ENCODE peak calls at places on chromosomes 11 and 22, in seven cellular contexts. One of them, this sample, is unnamed.

GRCh38 chr11:116371146-116371545 is 401.6 kb downstream of the BUD13 start:
- DNase-seq in HL-60: no peak
- DNase-seq in AG09319: no peak
- DNase-seq in nucleus accumbens: no peak
- DNase-seq in activated CD4-positive, alpha-beta T cell treated with anti-CD3 and anti-CD28 coated beads for 4 hours: no peak
- DNase-seq in AG10803: no peak
- DNase-seq in activated effector memory CD4-positive, alpha-beta T cell treated with anti-CD3 and anti-CD28 coated beads, Interleukin-2, amount 50 U/mL, for 16 hours: no peak
- DNase-seq in this sample: no peak

GRCh38 chr22:23218867-23219251 is 38.5 kb downstream of the BCR start:
- DNase-seq in HL-60: no peak
- DNase-seq in AG09319: no peak
- DNase-seq in nucleus accumbens: no peak
- DNase-seq in activated CD4-positive, alpha-beta T cell treated with anti-CD3 and anti-CD28 coated beads for 4 hours: no peak
- DNase-seq in AG10803: peak; percentile 36
- DNase-seq in activated effector memory CD4-positive, alpha-beta T cell treated with anti-CD3 and anti-CD28 coated beads, Interleukin-2, amount 50 U/mL, for 16 hours: no peak
- DNase-seq in this sample: no peak

GRCh38 chr11:46529086-46529905 is 64.5 kb downstream of the AMBRA1 start:
- DNase-seq in HL-60: peak; percentile 38
- DNase-seq in AG09319: peak; percentile 11
- DNase-seq in nucleus accumbens: peak; percentile 24
- DNase-seq in activated CD4-positive, alpha-beta T cell treated with anti-CD3 and anti-CD28 coated beads for 4 hours: peak; percentile 76
- DNase-seq in AG10803: peak; percentile 51
- DNase-seq in activated effector memory CD4-positive, alpha-beta T cell treated with anti-CD3 and anti-CD28 coated beads, Interleukin-2, amount 50 U/mL, for 16 hours: peak; percentile 88
- DNase-seq in this sample: peak; percentile 90

GRCh38 chr22:18152519-18152918 is 2.5 kb downstream of the USP18 start:
- DNase-seq in HL-60: no peak
- DNase-seq in AG09319: no peak
- DNase-seq in nucleus accumbens: no peak
- DNase-seq in activated CD4-positive, alpha-beta T cell treated with anti-CD3 and anti-CD28 coated beads for 4 hours: peak; percentile 26
- DNase-seq in AG10803: no peak
- DNase-seq in activated effector memory CD4-positive, alpha-beta T cell treated with anti-CD3 and anti-CD28 coated beads, Interleukin-2, amount 50 U/mL, for 16 hours: no peak
- DNase-seq in this sample: no peak

GRCh38 chr11:27012254-27012921 is 18.5 kb downstream of the FIBIN start:
- DNase-seq in HL-60: no peak
- DNase-seq in AG09319: peak; percentile 24
- DNase-seq in nucleus accumbens: no peak
- DNase-seq in activated CD4-positive, alpha-beta T cell treated with anti-CD3 and anti-CD28 coated beads for 4 hours: no peak
- DNase-seq in AG10803: peak; percentile 41
- DNase-seq in activated effector memory CD4-positive, alpha-beta T cell treated with anti-CD3 and anti-CD28 coated beads, Interleukin-2, amount 50 U/mL, for 16 hours: no peak
- DNase-seq in this sample: peak; percentile 22

GRCh38 chr11:125934473-125934872 is 11.4 kb upstream of the VSIG10L2 start:
- DNase-seq in HL-60: no peak
- DNase-seq in AG09319: no peak
- DNase-seq in nucleus accumbens: no peak
- DNase-seq in activated CD4-positive, alpha-beta T cell treated with anti-CD3 and anti-CD28 coated beads for 4 hours: no peak
- DNase-seq in AG10803: no peak
- DNase-seq in activated effector memory CD4-positive, alpha-beta T cell treated with anti-CD3 and anti-CD28 coated beads, Interleukin-2, amount 50 U/mL, for 16 hours: no peak
- DNase-seq in this sample: no peak

GRCh38 chr22:28108851-28109250 is 189.8 kb upstream of the PITPNB start:
- DNase-seq in HL-60: no peak
- DNase-seq in AG09319: no peak
- DNase-seq in nucleus accumbens: no peak
- DNase-seq in activated CD4-positive, alpha-beta T cell treated with anti-CD3 and anti-CD28 coated beads for 4 hours: no peak
- DNase-seq in AG10803: no peak
- DNase-seq in activated effector memory CD4-positive, alpha-beta T cell treated with anti-CD3 and anti-CD28 coated beads, Interleukin-2, amount 50 U/mL, for 16 hours: no peak
- DNase-seq in this sample: no peak

GRCh38 chr11:123381817-123382554 is 48.1 kb upstream of the GRAMD1B start:
- DNase-seq in HL-60: no peak
- DNase-seq in AG09319: no peak
- DNase-seq in nucleus accumbens: no peak
- DNase-seq in activated CD4-positive, alpha-beta T cell treated with anti-CD3 and anti-CD28 coated beads for 4 hours: no peak
- DNase-seq in AG10803: no peak
- DNase-seq in activated effector memory CD4-positive, alpha-beta T cell treated with anti-CD3 and anti-CD28 coated beads, Interleukin-2, amount 50 U/mL, for 16 hours: peak; percentile 70
- DNase-seq in this sample: no peak

GRCh38 chr11:75867778-75868374 is 52.9 kb downstream of the UVRAG start:
- DNase-seq in HL-60: peak; percentile 40
- DNase-seq in AG09319: no peak
- DNase-seq in nucleus accumbens: no peak
- DNase-seq in activated CD4-positive, alpha-beta T cell treated with anti-CD3 and anti-CD28 coated beads for 4 hours: peak; percentile 63
- DNase-seq in AG10803: peak; percentile 52
- DNase-seq in activated effector memory CD4-positive, alpha-beta T cell treated with anti-CD3 and anti-CD28 coated beads, Interleukin-2, amount 50 U/mL, for 16 hours: peak; percentile 69
- DNase-seq in this sample: peak; percentile 63

GRCh38 chr11:106021181-106021966 is 666 bp downstream of the MSANTD4 start:
- DNase-seq in HL-60: no peak
- DNase-seq in AG09319: no peak
- DNase-seq in nucleus accumbens: no peak
- DNase-seq in activated CD4-positive, alpha-beta T cell treated with anti-CD3 and anti-CD28 coated beads for 4 hours: no peak
- DNase-seq in AG10803: peak; percentile 63
- DNase-seq in activated effector memory CD4-positive, alpha-beta T cell treated with anti-CD3 and anti-CD28 coated beads, Interleukin-2, amount 50 U/mL, for 16 hours: no peak
- DNase-seq in this sample: peak; percentile 11

GRCh38 chr22:18971321-18971751 is 35.2 kb upstream of the PRODH start:
- DNase-seq in HL-60: no peak
- DNase-seq in AG09319: no peak
- DNase-seq in nucleus accumbens: no peak
- DNase-seq in activated CD4-positive, alpha-beta T cell treated with anti-CD3 and anti-CD28 coated beads for 4 hours: no peak
- DNase-seq in AG10803: no peak
- DNase-seq in activated effector memory CD4-positive, alpha-beta T cell treated with anti-CD3 and anti-CD28 coated beads, Interleukin-2, amount 50 U/mL, for 16 hours: no peak
- DNase-seq in this sample: no peak

GRCh38 chr11:31656051-31656450 is 146.5 kb downstream of the ELP4 start:
- DNase-seq in HL-60: no peak
- DNase-seq in AG09319: no peak
- DNase-seq in nucleus accumbens: no peak
- DNase-seq in activated CD4-positive, alpha-beta T cell treated with anti-CD3 and anti-CD28 coated beads for 4 hours: no peak
- DNase-seq in AG10803: peak; percentile 33
- DNase-seq in activated effector memory CD4-positive, alpha-beta T cell treated with anti-CD3 and anti-CD28 coated beads, Interleukin-2, amount 50 U/mL, for 16 hours: no peak
- DNase-seq in this sample: no peak

This sample was measured in AG20443.